ENCODE peak calls at places on chromosomes 13 and 19, in four cellular contexts. Z is sigmoid colon, U is transverse colon, R is esophagus squamous epithelium. L is an unnamed sample. For H3K9me3, the result is how much of the 10 kb centered on the place peaks cover.

GRCh38 chr19:10543059-10543419 is 665 bp upstream of the ATG4D start:
- DNase-seq in Z (no peak), U (no peak), R (no peak), L (no peak)

GRCh38 chr13:91101436-91101835 is 246.1 kb upstream of the MIR17HG start:
- DNase-seq in Z (no peak), U (no peak), R (no peak), L (no peak)

GRCh38 chr19:40889366-40889765 is 7.3 kb upstream of the CYP2A7 start:
- DNase-seq in Z (no peak), U (no peak), R (no peak), L (no peak)

GRCh38 chr13:30829788-30830637 is 76.1 kb upstream of the MEDAG start:
- DNase-seq in Z (no peak), U (no peak), R (no peak), L (no peak)

GRCh38 chr19:41646589-41647204 is 19.8 kb upstream of the CEACAM4 start:
- DNase-seq in Z (no peak), U (no peak), R (no peak), L (no peak)

GRCh38 chr13:81395368-81395767 is 1054.4 kb upstream of the SPRY2 start:
- DNase-seq in Z (no peak), U (peak), R (no peak), L (no peak)

GRCh38 chr13:20414475-20415287 is 111.0 kb downstream of the CRYL1 start:
- DNase-seq in Z (no peak), U (peak), R (no peak), L (no peak)

GRCh38 chr13:63107163-63107935 is 1691.7 kb upstream of the PCDH20 start:
- DNase-seq in Z (no peak), U (no peak), R (no peak), L (no peak)

GRCh38 chr19:2041686-2042484 is 9.2 kb downstream of the MKNK2 start:
- DNase-seq in Z (peak), U (peak), R (peak), L (peak)

GRCh38 chr13:27160657-27161174 is 10.9 kb downstream of the USP12 start:
- DNase-seq in Z (no peak), U (no peak), R (no peak), L (no peak)

GRCh38 chr13:37131092-37131491 is 25.6 kb upstream of the CSNK1A1L start:
- DNase-seq in Z (no peak), U (no peak), R (no peak), L (no peak)

GRCh38 chr13:97223711-97224461 is 1.8 kb downstream of the MBNL2 start:
- DNase-seq in Z (peak), U (peak), R (no peak), L (peak)

GRCh38 chr19:8367327-8368001 is 3.5 kb downstream of the ANGPTL4 start:
- DNase-seq in Z (peak), U (peak), R (no peak), L (peak)

GRCh38 chr13:81988542-81988941 is 1647.6 kb upstream of the SPRY2 start:
- DNase-seq in Z (no peak), U (no peak), R (no peak), L (no peak)

GRCh38 chr19:35407619-35408018 is 36.8 kb downstream of the GPR42 start:
- DNase-seq in Z (no peak), U (no peak), R (no peak), L (no peak)

GRCh38 chr19:17807731-17808316 is 12.9 kb downstream of the B3GNT3 start:
- DNase-seq in Z (no peak), U (no peak), R (no peak), L (no peak)

GRCh38 chr19:34359954-34360315 is 5.1 kb upstream of the GPI start:
- DNase-seq in Z (no peak), U (no peak), R (no peak), L (no peak)

GRCh38 chr19:51460164-51460992 is 2.1 kb upstream of the SIGLEC8 start:
- DNase-seq in Z (peak), U (no peak), R (no peak), L (no peak)

GRCh38 chr13:24725379-24725778 is 38.6 kb upstream of the RNF17 start:
- DNase-seq in Z (no peak), U (no peak), R (no peak), L (no peak)

GRCh38 chr19:5345895-5346386 is 5.3 kb upstream of the PTPRS start:
- DNase-seq in Z (no peak), U (no peak), R (no peak), L (no peak)

GRCh38 chr19:47351545-47351944 is 2.4 kb downstream of the DHX34 start:
- DNase-seq in Z (no peak), U (no peak), R (no peak), L (no peak)

GRCh38 chr13:107329991-107330390 is 762.1 kb upstream of the ARGLU1 start:
- DNase-seq in Z (no peak), U (no peak), R (no peak), L (no peak)

GRCh38 chr19:41546386-41546789 is 29.6 kb upstream of the CEACAM21 start:
- DNase-seq in Z (peak), U (peak), R (no peak), L (no peak)

GRCh38 chr13:30125422-30126073 is 181.8 kb downstream of the KATNAL1 start:
- DNase-seq in Z (peak), U (no peak), R (no peak), L (no peak)

GRCh38 chr19:6220385-6221191 is 59.2 kb downstream of the MLLT1 start:
- DNase-seq in Z (peak), U (peak), R (no peak), L (peak)

GRCh38 chr13:21557995-21558394 is 46.0 kb downstream of the MICU2 start:
- DNase-seq in Z (no peak), U (no peak), R (no peak), L (no peak)

GRCh38 chr13:87498681-87499080 is 172.5 kb upstream of the SLITRK5 start:
- DNase-seq in Z (no peak), U (no peak), R (no peak), L (no peak)

GRCh38 chr19:720691-721160 is 12.0 kb downstream of the PALM start:
- DNase-seq in Z (no peak), U (no peak), R (no peak), L (no peak)

GRCh38 chr13:36850790-36851438 is 31.9 kb downstream of the RFXAP start:
- DNase-seq in Z (no peak), U (peak), R (no peak), L (no peak)

GRCh38 chr13:31213681-31214289 is 14.0 kb downstream of the B3GLCT start:
- DNase-seq in Z (no peak), U (no peak), R (no peak), L (no peak)

GRCh38 chr19:56121180-56122167 is at the start of gene ZNF787:
- DNase-seq in Z (peak), U (peak), R (peak), L (peak)
- TF ChIP-seq POLR2A in Z (peak), U (peak), R (no peak), L (peak)

GRCh38 chr13:114043421-114044053 is 69.7 kb upstream of the C13orf46 start:
- DNase-seq in Z (peak), U (peak), R (peak), L (peak)
- H3K9me3 ChIP-seq in Z (under half), U (under half), R (under half), L (under half)

GRCh38 chr13:52395704-52396103 is 10.3 kb downstream of the THSD1 start:
- DNase-seq in Z (no peak), U (no peak), R (no peak), L (no peak)
- H3K27ac ChIP-seq in Z (no peak), U (no peak), R (no peak), L (no peak)

GRCh38 chr19:45601524-45602522 is at the start of gene GPR4:
- DNase-seq in Z (no peak), U (no peak), R (no peak), L (no peak)
- TF ChIP-seq POLR2A in Z (no peak), U (no peak), R (no peak), L (no peak)

DNA sequence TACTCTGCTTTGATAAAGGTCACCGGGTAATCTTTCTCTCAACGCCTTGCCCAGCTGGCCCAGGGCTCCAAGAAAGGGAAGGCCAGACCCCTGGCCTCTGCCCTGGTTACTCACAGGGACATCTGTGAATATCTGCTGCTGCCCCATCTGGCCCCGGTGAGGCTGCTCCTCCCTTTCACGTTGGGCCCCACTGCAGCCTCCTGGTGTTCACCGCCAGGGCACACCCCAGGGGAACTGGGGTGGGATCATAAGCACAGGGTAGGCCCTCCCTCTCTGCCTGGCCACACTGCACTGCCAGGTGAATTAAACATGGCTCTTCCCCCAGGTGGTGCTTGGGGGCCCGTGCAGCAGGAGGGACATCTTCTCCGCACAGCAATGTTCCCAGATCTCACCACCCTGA is 12.7 kb downstream of the LAIR1 start:
- DNase-seq in Z (no peak), U (no peak), R (no peak), L (no peak)
- H3K9me3 ChIP-seq in Z (under half), U (under half), R (under half), L (under half)

L was measured in tibial nerve.